ENCODE peak calls at places on chromosomes 2 and 18, in seven cellular contexts. W is GM23338, T is suprapubic skin, Q is prostate gland, A is HCT116, N is stomach, R is spleen. H is an unnamed sample.

GRCh38 chr2:3168230-3168891 is 209.3 kb downstream of the EIPR1 start:
- DNase-seq in N (no peak), W (peak; percentile 64), T (peak; percentile 55), R (peak; percentile 57), Q (no peak), A (no peak), H (no peak)

GRCh38 chr18:27797484-27797883 is 379.4 kb downstream of the CDH2 start:
- DNase-seq in W (no peak), N (no peak), Q (no peak), T (no peak), A (no peak), R (no peak), H (no peak)

GRCh38 chr18:12593861-12594260 is 64.0 kb downstream of the SPIRE1 start:
- DNase-seq in A (no peak), T (no peak), W (no peak), R (no peak), Q (no peak), N (no peak), H (no peak)

GRCh38 chr2:233044974-233045535 is 12.6 kb downstream of the NEU2 start:
- DNase-seq in N (no peak), Q (no peak), T (no peak), A (no peak), R (peak; percentile 43), W (no peak), H (no peak)

GRCh38 chr18:44592639-44593038 is 88.0 kb upstream of the SETBP1 start:
- DNase-seq in A (no peak), R (no peak), Q (no peak), T (no peak), N (no peak), W (no peak), H (no peak)

GRCh38 chr2:85380048-85380447 is 25.5 kb downstream of the ELMOD3 start:
- DNase-seq in W (no peak), R (no peak), A (no peak), T (no peak), N (no peak), Q (no peak), H (no peak)

GRCh38 chr18:816088-816653 is 4.1 kb upstream of the YES1 start:
- DNase-seq in Q (no peak), T (no peak), W (no peak), A (no peak), N (no peak), R (no peak), H (no peak)

GRCh38 chr2:172050506-172051125 is 34.7 kb upstream of the DLX1 start:
- DNase-seq in A (no peak), Q (no peak), T (no peak), W (no peak), N (no peak), R (no peak), H (no peak)

GRCh38 chr2:170816499-170817246 is at the start of gene GAD1:
- DNase-seq in R (peak; percentile 89), T (peak; percentile 83), A (peak; percentile 39), Q (peak; percentile 77), N (peak; percentile 81), W (peak; percentile 78), H (peak; percentile 59)

GRCh38 chr18:13067124-13067523 is 76.0 kb downstream of the CEP192 start:
- DNase-seq in N (no peak), A (no peak), T (no peak), W (no peak), R (no peak), Q (no peak), H (no peak)

GRCh38 chr18:47901624-47902362 is 28.7 kb downstream of the SMAD2 start:
- DNase-seq in W (peak; percentile 33), Q (no peak), N (no peak), T (no peak), A (no peak), R (no peak), H (no peak)

GRCh38 chr2:5742126-5742525 is 49.9 kb downstream of the SOX11 start:
- DNase-seq in R (no peak), N (no peak), A (no peak), T (no peak), Q (no peak), W (no peak), H (no peak)

GRCh38 chr2:1287427-1287826 is 125.8 kb upstream of the TPO start:
- DNase-seq in Q (no peak), A (no peak), W (no peak), N (no peak), T (no peak), R (no peak), H (no peak)

GRCh38 chr18:55739488-55739887 is 151.5 kb upstream of the TCF4 start:
- DNase-seq in A (no peak), W (no peak), R (no peak), T (no peak), Q (no peak), N (no peak), H (no peak)

GRCh38 chr2:240149943-240150784 is 9.7 kb upstream of the OTOS start:
- DNase-seq in R (no peak), Q (no peak), A (peak; percentile 33), W (peak; percentile 83), N (peak; percentile 32), T (no peak), H (no peak)

GRCh38 chr2:3025261-3025660 is 352.4 kb downstream of the EIPR1 start:
- DNase-seq in R (no peak), A (no peak), Q (no peak), N (no peak), T (no peak), W (no peak), H (no peak)

GRCh38 chr2:233692648-233693047 is at the start of gene UGT1A6:
- DNase-seq in W (no peak), A (no peak), R (no peak), N (no peak), T (no peak), Q (no peak), H (no peak)

GRCh38 chr2:172995323-172996244 is 80.1 kb upstream of the MAP3K20 start:
- DNase-seq in R (no peak), N (no peak), T (no peak), W (peak; percentile 42), Q (peak; percentile 36), A (no peak), H (peak; percentile 38)

GRCh38 chr2:121663458-121663857 is 14.2 kb upstream of the CLASP1 start:
- DNase-seq in R (no peak), Q (no peak), A (no peak), T (no peak), W (no peak), N (no peak), H (no peak)

GRCh38 chr2:121666042-121666441 is 16.8 kb upstream of the CLASP1 start:
- DNase-seq in Q (no peak), A (no peak), N (no peak), T (no peak), R (no peak), W (no peak), H (no peak)

GRCh38 chr2:121665504-121665903 is 16.2 kb upstream of the CLASP1 start:
- DNase-seq in N (no peak), R (no peak), T (no peak), A (no peak), W (no peak), Q (no peak), H (no peak)

GRCh38 chr2:121664086-121664485 is 14.8 kb upstream of the CLASP1 start:
- DNase-seq in A (no peak), W (no peak), N (no peak), Q (no peak), R (no peak), T (no peak), H (no peak)

DNA sequence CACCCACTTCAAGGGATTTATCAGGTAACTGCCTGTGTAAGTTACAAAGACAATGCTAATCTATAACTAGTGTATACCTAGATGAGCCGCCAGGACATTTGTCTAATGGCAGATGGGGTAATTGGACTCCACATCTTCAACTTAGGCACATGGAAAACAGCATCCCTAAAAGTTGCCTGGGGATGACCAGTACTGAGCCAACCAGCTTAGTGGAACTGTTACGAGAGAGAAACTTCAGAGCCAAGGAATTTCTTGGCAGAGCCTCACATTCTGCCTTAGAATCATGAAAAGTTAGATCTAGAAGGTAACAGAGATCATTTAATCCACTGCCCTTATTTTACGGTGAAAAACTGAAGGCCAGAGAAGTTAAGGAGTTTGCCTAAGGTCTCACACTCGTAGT is 15.5 kb upstream of the CLASP1 start:
- DNase-seq in T (no peak), N (no peak), A (no peak), R (no peak), Q (no peak), W (no peak), H (no peak)
- TF ChIP-seq POLR2AphosphoS5 in T (no peak), N (no peak), A (no peak), R (no peak), Q (no peak), W (no peak), H (no peak)

DNA sequence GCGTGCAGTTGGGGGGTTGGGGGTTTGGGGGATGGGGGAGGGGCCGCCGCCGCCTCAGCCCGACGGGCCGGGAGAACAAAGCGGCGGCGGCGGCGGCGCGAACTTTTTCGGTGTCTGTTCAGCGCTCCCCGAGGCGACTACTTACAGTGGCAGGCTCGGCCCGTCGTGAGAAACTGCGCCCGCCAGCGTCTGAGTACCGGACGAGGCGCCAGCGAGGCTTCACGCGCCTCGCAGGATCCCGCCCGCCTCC is 172 bp downstream of the PRKD3 start:
- DNase-seq in W (no peak), A (no peak), N (no peak), R (peak; percentile 96), Q (peak; percentile 75), T (no peak), H (peak; percentile 84)
- H3K27ac ChIP-seq in W (no peak overlapping the region), A (no peak overlapping the region), N (peak overlapping the region; percentile 89), R (peak overlapping the region; percentile 94), Q (peak overlapping the region; percentile 87), T (peak overlapping the region; percentile 93), H (peak overlapping the region; percentile 93)

GRCh38 chr18:78739843-78740677 is 239.6 kb upstream of the SALL3 start:
- DNase-seq in T (no peak), Q (no peak), W (no peak), R (peak; percentile 64), A (no peak), N (peak; percentile 16), H (peak; percentile 39)
- TF ChIP-seq POLR2AphosphoS5 in T (no peak), Q (no peak), W (no peak), R (no peak), A (no peak), N (no peak), H (no peak)

GRCh38 chr2:24871852-24872323 is 48.1 kb downstream of the ADCY3 start:
- DNase-seq in N (no peak), R (no peak), T (no peak), A (no peak), W (peak; percentile 15), Q (no peak), H (no peak)
- H3K27ac ChIP-seq in N (no peak overlapping the region), R (no peak overlapping the region), T (no peak overlapping the region), A (no peak overlapping the region), W (no peak overlapping the region), Q (peak overlapping the region; percentile 24), H (peak overlapping the region; percentile 52)

H was measured in upper lobe of left lung.